ENCODE peak calls at places on chromosomes 13 and 19, in seven cellular contexts. H, N, G, X, Y, C and I are unnamed samples. For H3K9me3, the result is how much of the 10 kb centered on the place peaks cover.

GRCh38 chr19:46195104-46195503 is 34.4 kb upstream of the IGFL1 start:
- DNase-seq in H (no peak), N (no peak), G (no peak), X (no peak), Y (no peak), C (no peak), I (no peak)

GRCh38 chr19:41563847-41564514 is 12.0 kb upstream of the CEACAM21 start:
- DNase-seq in H (peak), N (no peak), G (no peak), X (peak), Y (no peak), C (no peak), I (no peak)

GRCh38 chr19:15381864-15382263 is 2.3 kb upstream of the AKAP8 start:
- DNase-seq in H (no peak), N (no peak), G (no peak), X (no peak), Y (no peak), C (no peak), I (no peak)

GRCh38 chr13:43136940-43137574 is 113.7 kb downstream of the DNAJC15 start:
- DNase-seq in H (no peak), N (no peak), G (no peak), X (no peak), Y (no peak), C (no peak), I (no peak)

GRCh38 chr19:3483226-3483628 is at the start of gene SMIM44:
- DNase-seq in H (no peak), N (no peak), G (no peak), X (no peak), Y (no peak), C (no peak), I (no peak)

GRCh38 chr19:18438331-18439024 is 545 bp upstream of the ISYNA1 start:
- DNase-seq in H (no peak), N (peak), G (peak), X (no peak), Y (no peak), C (no peak), I (no peak)

GRCh38 chr13:87954116-87954515 is 282.9 kb downstream of the SLITRK5 start:
- DNase-seq in H (no peak), N (no peak), G (no peak), X (no peak), Y (no peak), C (no peak), I (no peak)

GRCh38 chr19:13806728-13807127 is 11.5 kb downstream of the ZSWIM4 start:
- DNase-seq in H (no peak), N (no peak), G (no peak), X (no peak), Y (no peak), C (no peak), I (no peak)

GRCh38 chr13:25819856-25820530 is 231.8 kb downstream of the SHISA2 start:
- DNase-seq in H (no peak), N (no peak), G (no peak), X (no peak), Y (no peak), C (no peak), I (no peak)

GRCh38 chr19:45578861-45579260 is 5.7 kb downstream of the OPA3 start:
- DNase-seq in H (no peak), N (no peak), G (no peak), X (no peak), Y (no peak), C (no peak), I (no peak)

GRCh38 chr13:48603375-48603774 is 50.4 kb upstream of the CYSLTR2 start:
- DNase-seq in H (no peak), N (no peak), G (no peak), X (no peak), Y (no peak), C (no peak), I (no peak)

GRCh38 chr19:53983457-53984289 is 7.8 kb upstream of the CACNG6 start:
- DNase-seq in H (no peak), N (no peak), G (no peak), X (no peak), Y (no peak), C (no peak), I (no peak)

GRCh38 chr19:53982056-53982455 is 9.4 kb upstream of the CACNG6 start:
- DNase-seq in H (no peak), N (peak), G (no peak), X (no peak), Y (no peak), C (no peak), I (no peak)

GRCh38 chr19:53982611-53983010 is 8.8 kb upstream of the CACNG6 start:
- DNase-seq in H (no peak), N (peak), G (peak), X (no peak), Y (no peak), C (no peak), I (no peak)

GRCh38 chr19:53988981-53989380 is 2.5 kb upstream of the CACNG6 start:
- DNase-seq in H (no peak), N (no peak), G (no peak), X (no peak), Y (no peak), C (no peak), I (no peak)

DNA sequence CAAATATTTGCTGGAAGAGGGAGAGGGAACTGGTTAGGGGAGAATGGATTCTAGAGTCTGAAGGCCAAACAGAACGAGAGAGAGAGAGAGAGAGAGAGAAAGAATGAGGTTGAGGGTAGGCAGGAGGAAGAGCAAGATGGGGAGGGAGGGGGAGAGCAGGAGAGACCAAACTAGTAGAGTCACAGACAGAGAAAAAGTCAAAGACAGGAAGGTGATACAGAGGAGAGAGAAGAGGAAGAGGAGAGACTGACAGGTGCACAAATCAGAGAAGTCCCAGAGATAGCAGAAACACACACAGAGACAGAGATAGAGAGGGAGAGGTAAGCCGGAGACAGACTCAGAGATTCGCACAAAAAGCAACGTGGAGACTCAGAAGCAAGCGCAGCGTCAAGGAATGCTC is 5.6 kb upstream of the CACNG6 start:
- DNase-seq in H (no peak), N (no peak), G (no peak), X (no peak), Y (no peak), C (no peak), I (no peak)
- H3K9me3 ChIP-seq in H (under half), N (under half), G (under half), X (under half), Y (under half), C (under half), I (under half)

DNA sequence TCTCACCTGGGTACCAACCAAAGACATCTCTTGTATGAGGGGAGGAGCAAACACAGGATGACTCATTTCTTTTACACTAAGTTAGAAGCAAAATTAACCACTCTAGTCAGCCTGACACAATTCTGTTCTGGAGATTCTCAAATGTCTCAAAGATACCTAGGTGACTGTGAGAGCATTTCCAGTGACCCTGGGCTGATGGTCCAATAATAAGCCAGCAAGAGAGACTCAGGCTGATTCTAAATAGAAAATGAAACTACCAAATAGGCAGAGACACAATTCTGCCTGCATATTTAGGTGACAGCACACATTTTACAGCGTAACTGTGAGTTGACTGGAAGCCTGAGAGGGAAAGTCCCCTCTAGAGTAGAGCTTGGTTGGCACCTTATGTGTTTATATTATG is 16.3 kb downstream of the ZNF91 start:
- DNase-seq in H (no peak), N (peak), G (no peak), X (no peak), Y (no peak), C (no peak), I (no peak)
- H3K9me3 ChIP-seq in H (under half), N (under half), G (under half), X (half or more), Y (under half), C (under half), I (under half)

GRCh38 chr19:44313231-44313630 is 8.4 kb upstream of the ZNF235 start:
- DNase-seq in H (no peak), N (no peak), G (no peak), X (no peak), Y (no peak), C (no peak), I (no peak)
- H3K9me3 ChIP-seq in H (under half), N (under half), G (under half), X (under half), Y (under half), C (under half), I (under half)

GRCh38 chr19:28495046-28495445 is 717.9 kb downstream of the UQCRFS1 start:
- DNase-seq in H (no peak), N (no peak), G (no peak), X (no peak), Y (no peak), C (no peak), I (no peak)
- H3K9me3 ChIP-seq in H (under half), N (under half), G (under half), X (under half), Y (under half), C (under half), I (under half)

DNA sequence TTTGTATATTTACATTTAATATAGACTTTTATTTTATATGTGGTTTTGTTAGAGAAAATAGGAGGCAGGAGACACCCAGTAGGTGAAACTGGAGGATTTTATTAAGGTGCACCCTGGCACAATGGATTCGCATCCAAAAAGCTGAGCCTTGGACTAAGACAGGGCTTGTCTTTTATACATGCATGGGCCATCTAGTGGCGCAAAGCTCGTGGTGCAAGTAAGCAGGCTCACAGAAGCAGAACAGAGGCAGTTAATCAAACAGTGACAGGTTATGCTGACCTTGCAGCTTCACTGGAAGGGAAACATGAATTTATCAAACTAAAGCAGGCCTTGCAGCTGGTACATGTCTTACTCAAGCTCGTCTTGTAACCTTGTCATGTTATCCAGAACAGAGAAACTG is 58.8 kb upstream of the ZNF681 start:
- DNase-seq in H (peak), N (peak), G (peak), X (peak), Y (no peak), C (no peak), I (no peak)
- H3K9me3 ChIP-seq in H (under half), N (under half), G (under half), X (under half), Y (under half), C (under half), I (under half)

GRCh38 chr19:12117203-12117970 is 22.8 kb downstream of the ZNF20 start:
- DNase-seq in H (no peak), N (no peak), G (no peak), X (no peak), Y (no peak), C (no peak), I (no peak)
- H3K9me3 ChIP-seq in H (under half), N (under half), G (under half), X (under half), Y (under half), C (under half), I (under half)

GRCh38 chr13:108902557-108903155 is 273.2 kb downstream of the MYO16 start:
- DNase-seq in H (no peak), N (no peak), G (no peak), X (no peak), Y (no peak), C (no peak), I (no peak)
- H3K9me3 ChIP-seq in H (under half), N (under half), G (under half), X (under half), Y (under half), C (under half), I (under half)

GRCh38 chr13:112248406-112248760 is 127.8 kb upstream of the SPACA7 start:
- DNase-seq in H (no peak), N (no peak), G (no peak), X (no peak), Y (no peak), C (no peak), I (no peak)

GRCh38 chr13:112250788-112251445 is 125.2 kb upstream of the SPACA7 start:
- DNase-seq in H (no peak), N (no peak), G (no peak), X (no peak), Y (no peak), C (no peak), I (no peak)

GRCh38 chr13:112251930-112252585 is 124.1 kb upstream of the SPACA7 start:
- DNase-seq in H (no peak), N (no peak), G (no peak), X (no peak), Y (no peak), C (no peak), I (no peak)

GRCh38 chr13:112248909-112249592 is 127.1 kb upstream of the SPACA7 start:
- DNase-seq in H (no peak), N (no peak), G (no peak), X (no peak), Y (no peak), C (no peak), I (no peak)

DNA sequence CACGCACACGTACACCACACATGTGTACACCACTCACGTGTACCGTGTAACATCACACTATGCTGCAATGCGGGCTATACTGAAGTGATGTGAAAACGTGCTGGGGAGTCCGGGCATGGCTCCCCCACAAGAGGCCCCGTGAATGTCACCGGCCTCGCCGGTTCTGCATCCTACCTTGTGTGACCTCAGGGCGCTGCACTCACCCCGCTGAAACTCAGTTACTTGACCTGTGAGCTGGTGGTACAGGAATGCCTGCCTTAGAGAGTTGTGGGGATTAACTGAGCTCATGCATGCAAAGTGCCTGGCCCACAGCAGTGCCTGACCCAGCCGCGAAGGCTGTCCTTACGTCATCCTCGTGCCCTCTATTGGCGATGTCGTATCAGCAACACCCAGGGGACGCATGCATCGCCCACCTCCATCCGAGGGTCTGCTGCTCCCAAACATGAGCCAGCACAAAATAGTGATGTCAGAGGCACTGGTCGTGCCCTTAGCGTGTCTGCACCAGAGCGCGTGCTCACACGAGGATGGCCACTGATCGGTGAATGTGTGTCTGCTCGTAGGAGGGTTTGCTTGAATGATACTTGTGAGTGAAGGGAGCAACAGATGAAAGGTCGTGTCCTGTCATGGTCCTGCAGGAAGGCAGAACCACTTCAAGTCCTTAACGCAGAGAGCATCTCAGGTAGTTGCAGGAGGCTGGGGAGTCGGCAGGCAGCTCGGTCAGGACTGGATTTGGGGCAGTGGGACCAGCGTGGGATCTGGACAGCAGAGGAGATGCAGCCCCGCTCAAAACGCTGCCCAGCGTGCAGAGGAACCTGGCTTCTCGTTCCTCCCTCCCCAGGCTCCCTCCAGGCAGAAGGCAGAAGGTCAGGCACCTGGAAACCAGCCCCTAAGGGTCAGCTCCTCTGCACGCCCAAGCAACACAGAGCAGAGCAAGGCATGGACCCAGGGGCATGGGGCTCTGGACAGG is 126.2 kb upstream of the SPACA7 start:
- DNase-seq in H (no peak), N (no peak), G (no peak), X (no peak), Y (no peak), C (no peak), I (no peak)
- H3K9me3 ChIP-seq in H (under half), N (under half), G (under half), X (under half), Y (half or more), C (under half), I (under half)

GRCh38 chr13:50215389-50215788 is 200.1 kb downstream of the KCNRG start:
- DNase-seq in H (no peak), N (no peak), G (no peak), X (no peak), Y (no peak), C (no peak), I (no peak)

GRCh38 chr13:50213526-50213925 is 198.3 kb downstream of the KCNRG start:
- DNase-seq in H (no peak), N (no peak), G (no peak), X (no peak), Y (no peak), C (no peak), I (no peak)

GRCh38 chr13:50219743-50220142 is 204.5 kb downstream of the KCNRG start:
- DNase-seq in H (no peak), N (no peak), G (no peak), X (no peak), Y (no peak), C (no peak), I (no peak)

GRCh38 chr13:50209646-50210045 is 194.4 kb downstream of the KCNRG start:
- DNase-seq in H (no peak), N (no peak), G (no peak), X (no peak), Y (no peak), C (no peak), I (no peak)

DNA sequence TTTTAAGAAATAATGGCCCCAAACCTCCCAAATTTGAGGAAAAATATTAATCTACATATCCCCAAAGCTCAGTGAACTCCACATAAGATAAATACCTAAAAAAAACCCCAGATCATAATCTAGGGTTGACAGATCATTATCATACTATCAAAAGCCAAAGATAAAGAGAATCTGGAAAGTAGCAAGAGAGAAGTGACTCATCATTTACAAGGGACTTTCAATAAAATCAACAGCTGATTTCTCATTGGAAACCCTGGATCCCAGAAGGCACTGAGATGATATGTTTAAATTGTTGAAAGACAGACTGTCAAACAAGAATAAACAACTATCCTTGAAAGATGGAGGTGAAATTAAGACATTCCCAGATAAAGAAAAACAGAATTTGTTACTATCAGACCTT is 199.3 kb downstream of the KCNRG start:
- DNase-seq in H (no peak), N (no peak), G (no peak), X (no peak), Y (no peak), C (no peak), I (no peak)
- H3K9me3 ChIP-seq in H (under half), N (under half), G (under half), X (under half), Y (under half), C (under half), I (under half)